ENCODE peak calls at places on chromosome 10, in five cellular contexts. Y is aorta, J is foreskin melanocyte, C is non-pigmented ciliary epithelial cell, U is NCI-H1694 treated with DMSO at 0.1 percent for 48 hours. P is an unnamed sample.

GRCh38 chr10:132971448-132972148 is 29.2 kb upstream of the CFAP46 start:
- DNase-seq in Y (peak; percentile 73), J (no peak), C (no peak), U (no peak), P (no peak)

GRCh38 chr10:7861509-7862120 is 43.3 kb downstream of the TAF3 start:
- DNase-seq in Y (no peak), J (no peak), C (no peak), U (no peak), P (no peak)

GRCh38 chr10:36254191-36254590 is 612.1 kb upstream of the FZD8 start:
- DNase-seq in Y (peak; percentile 87), J (no peak), C (no peak), U (no peak), P (no peak)

GRCh38 chr10:20891338-20891714 is 5.8 kb downstream of the NEBL start:
- DNase-seq in Y (no peak), J (no peak), C (peak; percentile 83), U (no peak), P (no peak)

GRCh38 chr10:29946614-29946952 is 112.8 kb downstream of the JCAD start:
- DNase-seq in Y (no peak), J (no peak), C (no peak), U (no peak), P (no peak)

GRCh38 chr10:62738916-62739315 is 65.6 kb upstream of the ADO start:
- DNase-seq in Y (no peak), J (peak; percentile 58), C (no peak), U (no peak), P (no peak)

GRCh38 chr10:18229839-18230238 is 89.6 kb downstream of the CACNB2 start:
- DNase-seq in Y (no peak), J (no peak), C (no peak), U (no peak), P (no peak)

GRCh38 chr10:44998146-44998631 is 2.5 kb upstream of the ZNF22 start:
- DNase-seq in Y (no peak), J (no peak), C (no peak), U (no peak), P (no peak)

GRCh38 chr10:88342733-88343310 is 240.3 kb downstream of the RNLS start:
- DNase-seq in Y (no peak), J (no peak), C (no peak), U (no peak), P (no peak)

GRCh38 chr10:111335826-111336225 is 259.0 kb downstream of the ADRA2A start:
- DNase-seq in Y (no peak), J (no peak), C (no peak), U (no peak), P (no peak)

GRCh38 chr10:130568246-130568645 is 432.1 kb downstream of the GLRX3 start:
- DNase-seq in Y (peak; percentile 34), J (no peak), C (no peak), U (no peak), P (no peak)

GRCh38 chr10:75399461-75400162 is 2.0 kb downstream of the ZNF503 start:
- DNase-seq in Y (peak; percentile 96), J (peak; percentile 46), C (no peak), U (peak; percentile 30), P (peak; percentile 47)

GRCh38 chr10:101330236-101331225 is 23.4 kb upstream of the BTRC start:
- DNase-seq in Y (no peak), J (no peak), C (no peak), U (peak; percentile 73), P (no peak)

GRCh38 chr10:109587366-109587765 is 335.9 kb downstream of the XPNPEP1 start:
- DNase-seq in Y (no peak), J (no peak), C (no peak), U (no peak), P (no peak)

GRCh38 chr10:127275793-127276415 is 79.5 kb upstream of the INSYN2A start:
- DNase-seq in Y (no peak), J (no peak), C (no peak), U (no peak), P (no peak)

GRCh38 chr10:92946491-92946890 is 98.2 kb downstream of the EXOC6 start:
- DNase-seq in Y (no peak), J (no peak), C (no peak), U (no peak), P (no peak)

GRCh38 chr10:132321726-132322125 is 10.3 kb upstream of the LRRC27 start:
- DNase-seq in Y (peak; percentile 50), J (no peak), C (no peak), U (no peak), P (no peak)